ENCODE peak calls at places on chromosome 20, in four cellular contexts. Z is K562, C is H1, K is GM12878. S is an unnamed sample.

GRCh38 chr20:45340236-45340847 is 7.9 kb downstream of the SDC4 start:
- DNase-seq in Z (no peak), C (no peak), K (no peak), S (no peak)

GRCh38 chr20:32984196-32984595 is 20.0 kb downstream of the SUN5 start:
- DNase-seq in Z (peak; percentile 27), C (no peak), K (no peak), S (no peak)

GRCh38 chr20:11387189-11387754 is 530.4 kb upstream of the BTBD3 start:
- DNase-seq in Z (no peak), C (no peak), K (no peak), S (peak; percentile 3)

GRCh38 chr20:25623225-25623735 is 534 bp downstream of the NANP start:
- DNase-seq in Z (no peak), C (peak; percentile 7), K (peak; percentile 5), S (peak; percentile 0)

GRCh38 chr20:1255675-1256074 is 10.4 kb upstream of the SNPH start:
- DNase-seq in Z (peak; percentile 38), C (no peak), K (no peak), S (no peak)

GRCh38 chr20:21182832-21183563 is 57.1 kb downstream of the KIZ start:
- DNase-seq in Z (no peak), C (no peak), K (no peak), S (no peak)

GRCh38 chr20:730005-730404 is 38.3 kb downstream of the SLC52A3 start:
- DNase-seq in Z (no peak), C (no peak), K (no peak), S (no peak)

GRCh38 chr20:1934578-1935573 is 39.7 kb downstream of the SIRPA start:
- DNase-seq in Z (no peak), C (no peak), K (no peak), S (no peak)

GRCh38 chr20:10910535-10911239 is 236.9 kb upstream of the JAG1 start:
- DNase-seq in Z (no peak), C (no peak), K (no peak), S (no peak)

GRCh38 chr20:31841928-31842327 is 3.5 kb downstream of the FOXS1 start:
- DNase-seq in Z (peak; percentile 72), C (no peak), K (no peak), S (no peak)

GRCh38 chr20:49569403-49570115 is 1.6 kb upstream of the PTGIS start:
- DNase-seq in Z (no peak), C (no peak), K (no peak), S (no peak)

GRCh38 chr20:3247638-3248037 is 8.6 kb upstream of the SLC4A11 start:
- DNase-seq in Z (no peak), C (no peak), K (no peak), S (no peak)

GRCh38 chr20:41643504-41643938 is 25.3 kb upstream of the CHD6 start:
- DNase-seq in Z (peak; percentile 61), C (no peak), K (no peak), S (peak; percentile 6)

GRCh38 chr20:7851031-7851490 is 89.2 kb downstream of the HAO1 start:
- DNase-seq in Z (no peak), C (no peak), K (no peak), S (no peak)

GRCh38 chr20:52342913-52343312 is 151.3 kb upstream of the ZFP64 start:
- DNase-seq in Z (no peak), C (no peak), K (no peak), S (no peak)

GRCh38 chr20:35144694-35145093 is 2.4 kb downstream of the EDEM2 start:
- DNase-seq in Z (no peak), C (no peak), K (peak; percentile 36), S (no peak)

GRCh38 chr20:51350941-51351631 is 191.4 kb downstream of the NFATC2 start:
- DNase-seq in Z (no peak), C (no peak), K (no peak), S (no peak)

GRCh38 chr20:37245671-37246237 is 15.9 kb downstream of the GHRH start:
- DNase-seq in Z (no peak), C (no peak), K (no peak), S (no peak)

GRCh38 chr20:48597521-48598302 is 230.1 kb downstream of the PREX1 start:
- DNase-seq in Z (no peak), C (no peak), K (no peak), S (no peak)

GRCh38 chr20:17636523-17637412 is 45.3 kb downstream of the RRBP1 start:
- DNase-seq in Z (no peak), C (no peak), K (no peak), S (no peak)

GRCh38 chr20:8427419-8428065 is 295.5 kb downstream of the PLCB1 start:
- DNase-seq in Z (no peak), C (no peak), K (no peak), S (no peak)

GRCh38 chr20:3071610-3072529 is at the start of gene OXT:
- DNase-seq in Z (no peak), C (no peak), K (no peak), S (no peak)

GRCh38 chr20:51156041-51156795 is 133.3 kb upstream of the KCNG1 start:
- DNase-seq in Z (no peak), C (no peak), K (no peak), S (no peak)

GRCh38 chr20:17498641-17499040 is 32.5 kb downstream of the BFSP1 start:
- DNase-seq in Z (no peak), C (no peak), K (no peak), S (no peak)

GRCh38 chr20:18943542-18943941 is 130.0 kb downstream of the SCP2D1 start:
- DNase-seq in Z (no peak), C (no peak), K (no peak), S (no peak)

GRCh38 chr20:22379472-22379871 is 204.9 kb downstream of the FOXA2 start:
- DNase-seq in Z (no peak), C (no peak), K (no peak), S (peak; percentile 77)

GRCh38 chr20:55576981-55577380 is 428.3 kb downstream of the CBLN4 start:
- DNase-seq in Z (no peak), C (no peak), K (no peak), S (no peak)

GRCh38 chr20:51598581-51598980 is 56.1 kb upstream of the NFATC2 start:
- DNase-seq in Z (no peak), C (no peak), K (no peak), S (no peak)

GRCh38 chr20:21105429-21106170 is 558 bp downstream of the LINC00237 start:
- DNase-seq in Z (no peak), C (no peak), K (no peak), S (no peak)

GRCh38 chr20:10652660-10653191 is 21.1 kb downstream of the JAG1 start:
- DNase-seq in Z (no peak), C (no peak), K (no peak), S (no peak)

GRCh38 chr20:1275919-1276318 is 9.8 kb downstream of the SNPH start:
- DNase-seq in Z (no peak), C (no peak), K (no peak), S (no peak)

GRCh38 chr20:60060593-60060992 is 102.4 kb downstream of the CDH26 start:
- DNase-seq in Z (no peak), C (no peak), K (no peak), S (no peak)

GRCh38 chr20:37564388-37565133 is 36.9 kb upstream of the BLCAP start:
- DNase-seq in Z (peak; percentile 81), C (no peak), K (no peak), S (no peak)

GRCh38 chr20:32018269-32019155 is 8.3 kb downstream of the CCM2L start:
- DNase-seq in Z (peak; percentile 88), C (peak; percentile 57), K (no peak), S (peak; percentile 81)

GRCh38 chr20:38883981-38884733 is 42.1 kb upstream of the FAM83D start:
- DNase-seq in Z (no peak), C (no peak), K (no peak), S (no peak)

GRCh38 chr20:38882600-38882999 is 43.6 kb upstream of the FAM83D start:
- DNase-seq in Z (no peak), C (no peak), K (no peak), S (no peak)

GRCh38 chr20:38888059-38888831 is 38.0 kb upstream of the FAM83D start:
- DNase-seq in Z (no peak), C (no peak), K (no peak), S (no peak)

GRCh38 chr20:38883081-38883980 is 42.9 kb upstream of the FAM83D start:
- DNase-seq in Z (no peak), C (no peak), K (no peak), S (no peak)

DNA sequence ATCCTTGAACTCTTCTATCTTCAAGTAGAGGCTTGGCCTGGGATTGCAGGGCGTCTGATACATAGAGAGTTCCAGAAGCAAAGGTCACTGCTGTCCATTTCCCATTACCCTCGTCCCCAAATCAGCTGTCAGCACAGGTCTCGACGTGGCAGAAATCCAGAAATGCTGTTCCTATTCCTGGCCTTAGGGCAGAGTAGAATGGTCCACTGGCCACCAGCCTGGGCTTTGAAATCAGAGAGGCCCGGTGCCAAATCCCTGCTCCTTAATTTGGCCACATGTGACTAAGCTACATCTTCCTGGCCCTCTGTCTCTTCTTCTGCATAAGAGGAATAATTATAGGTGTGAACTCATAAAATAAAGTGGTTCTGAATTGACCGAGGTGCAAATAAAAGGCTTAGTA is 40.9 kb upstream of the FAM83D start:
- DNase-seq in Z (no peak), C (no peak), K (no peak), S (no peak)
- TF ChIP-seq EGR1 in Z (no peak), C (no peak), K (no peak), S (no peak)

DNA sequence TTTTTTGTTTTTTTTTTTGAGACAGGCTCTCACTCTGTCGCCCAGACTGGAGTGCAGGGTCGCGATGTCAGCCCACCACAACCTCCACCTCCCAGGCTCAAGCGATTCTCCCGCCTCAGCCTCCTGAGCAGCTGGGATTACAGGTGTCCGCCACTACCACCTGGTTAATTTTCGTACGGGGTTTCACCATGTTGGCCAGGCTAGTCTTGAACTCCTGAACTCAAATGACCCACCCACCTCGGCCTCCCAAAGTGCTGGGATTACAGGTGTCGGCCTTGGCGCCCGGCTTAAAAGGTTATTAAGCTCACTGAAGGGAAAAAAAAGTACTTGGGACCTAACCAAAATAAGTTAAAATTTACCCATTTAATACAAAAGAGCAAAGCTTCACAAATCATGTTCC is 1.9 kb downstream of the TCFL5 start:
- DNase-seq in Z (no peak), C (no peak), K (no peak), S (no peak)
- TF ChIP-seq EGR1 in Z (no peak), C (no peak), K (no peak), S (no peak)

DNA sequence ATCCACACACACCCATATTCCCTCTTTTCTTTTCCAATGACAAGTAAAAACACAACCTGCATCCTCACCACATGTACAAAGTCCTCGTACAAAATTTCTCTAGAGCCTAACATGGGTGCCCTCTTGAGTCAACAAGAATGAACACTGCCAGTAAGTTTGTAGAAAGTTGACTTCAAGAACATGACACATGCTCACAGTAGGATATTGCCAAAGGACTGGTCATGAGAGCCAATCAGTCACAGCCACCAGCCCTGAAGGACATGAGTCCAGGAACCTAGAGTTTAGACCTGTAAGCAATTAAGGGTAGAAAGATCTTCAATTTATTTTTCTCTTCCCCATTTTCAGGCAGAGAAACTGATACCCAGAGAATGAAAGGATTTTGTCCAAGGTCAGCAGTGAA is 96.1 kb downstream of the MAFB start:
- DNase-seq in Z (no peak), C (no peak), K (no peak), S (no peak)
- TF ChIP-seq EGR1 in Z (no peak), C (no peak), K (no peak), S (no peak)

GRCh38 chr20:62780204-62780603 is 16.1 kb upstream of the MRGBP start:
- DNase-seq in Z (no peak), C (no peak), K (no peak), S (no peak)

GRCh38 chr20:62784497-62784896 is 11.8 kb upstream of the MRGBP start:
- DNase-seq in Z (no peak), C (no peak), K (no peak), S (no peak)

GRCh38 chr20:62782893-62783278 is 13.4 kb upstream of the MRGBP start:
- DNase-seq in Z (no peak), C (no peak), K (no peak), S (no peak)

GRCh38 chr20:62780696-62781095 is 15.6 kb upstream of the MRGBP start:
- DNase-seq in Z (no peak), C (no peak), K (no peak), S (no peak)

GRCh38 chr20:62782149-62782892 is 14.0 kb upstream of the MRGBP start:
- DNase-seq in Z (no peak), C (no peak), K (no peak), S (no peak)
- TF ChIP-seq EGR1 in Z (no peak), C (no peak), K (no peak), S (no peak)